ENCODE peak calls at places on chromosome 14, in four cellular contexts. D, N, Q and L are unnamed samples.

GRCh38 chr14:64761441-64762043 is 57.3 kb downstream of the PLEKHG3 start:
- DNase-seq in Q (no peak), N (peak; percentile 68), D (no peak), L (no peak)

GRCh38 chr14:96980835-96981234 is 183.7 kb downstream of the VRK1 start:
- DNase-seq in D (no peak), N (no peak), Q (no peak), L (no peak)

GRCh38 chr14:26323781-26324363 is 274.0 kb downstream of the NOVA1 start:
- DNase-seq in Q (no peak), D (no peak), N (no peak), L (no peak)

GRCh38 chr14:97221572-97221971 is 424.4 kb downstream of the VRK1 start:
- DNase-seq in Q (no peak), D (no peak), N (no peak), L (no peak)

GRCh38 chr14:77126461-77126990 is 15.1 kb downstream of the ZDHHC22 start:
- DNase-seq in N (no peak), D (no peak), Q (no peak), L (no peak)

GRCh38 chr14:74964787-74965769 is 9.7 kb upstream of the PGF start:
- DNase-seq in D (no peak), Q (no peak), N (no peak), L (no peak)

GRCh38 chr14:104843006-104843405 is 22.1 kb upstream of the CEP170B start:
- DNase-seq in Q (peak; percentile 12), N (no peak), D (no peak), L (no peak)

GRCh38 chr14:60724080-60724618 is at the start of gene SIX4:
- DNase-seq in D (peak; percentile 76), N (peak; percentile 98), Q (peak; percentile 89), L (peak; percentile 82)

GRCh38 chr14:61343471-61343870 is 22.1 kb downstream of the PRKCH start:
- DNase-seq in N (no peak), Q (no peak), D (no peak), L (no peak)